ENCODE peak calls at places on chromosomes 6 and 20, in seven cellular contexts. B is H54, V is erythroblast, F is IMR-90, C is NB4, Q is spleen, J is stomach. L is an unnamed sample.

GRCh38 chr20:32484221-32485125 is 100.7 kb downstream of the NOL4L start:
- DNase-seq in B (no peak), V (no peak), F (no peak), C (peak), Q (peak), J (peak), L (peak)

GRCh38 chr20:10982692-10983091 is 308.9 kb upstream of the JAG1 start:
- DNase-seq in B (peak), V (no peak), F (peak), C (no peak), Q (no peak), J (no peak), L (no peak)

GRCh38 chr20:47691632-47692031 is 93.6 kb downstream of the SULF2 start:
- DNase-seq in B (no peak), V (no peak), F (peak), C (peak), Q (no peak), J (no peak), L (no peak)

GRCh38 chr6:84107495-84107894 is 73.9 kb downstream of the MRAP2 start:
- DNase-seq in B (no peak), V (no peak), F (no peak), C (no peak), Q (no peak), J (no peak), L (no peak)

GRCh38 chr6:30876039-30876730 is 8.1 kb upstream of the DDR1 start:
- DNase-seq in B (no peak), V (no peak), F (peak), C (no peak), Q (no peak), J (no peak), L (peak)

GRCh38 chr20:1838479-1839279 is 56.5 kb upstream of the SIRPA start:
- DNase-seq in B (no peak), V (no peak), F (no peak), C (no peak), Q (no peak), J (no peak), L (no peak)

GRCh38 chr20:54140927-54141566 is 32.7 kb downstream of the CYP24A1 start:
- DNase-seq in B (peak), V (no peak), F (peak), C (no peak), Q (no peak), J (no peak), L (no peak)

GRCh38 chr20:62239278-62239879 is 1.1 kb downstream of the OSBPL2 start:
- DNase-seq in B (no peak), V (peak), F (no peak), C (no peak), Q (peak), J (no peak), L (no peak)

GRCh38 chr6:53089948-53090347 is 24.7 kb downstream of the FBXO9 start:
- DNase-seq in B (no peak), V (no peak), F (no peak), C (no peak), Q (no peak), J (no peak), L (no peak)

GRCh38 chr6:131682427-131682826 is 18.8 kb downstream of the OR2A4 start:
- DNase-seq in B (no peak), V (no peak), F (peak), C (no peak), Q (no peak), J (no peak), L (no peak)

GRCh38 chr20:15195378-15195777 is 858.0 kb upstream of the FLRT3 start:
- DNase-seq in B (no peak), V (no peak), F (no peak), C (no peak), Q (no peak), J (no peak), L (no peak)

GRCh38 chr6:18269253-18269652 is 4.9 kb upstream of the DEK start:
- DNase-seq in B (peak), V (no peak), F (peak), C (peak), Q (no peak), J (no peak), L (no peak)

GRCh38 chr20:13098720-13099355 is 90.1 kb downstream of the SPTLC3 start:
- DNase-seq in B (no peak), V (no peak), F (no peak), C (no peak), Q (no peak), J (no peak), L (no peak)

GRCh38 chr20:4545526-4545925 is 176.2 kb upstream of the PRND start:
- DNase-seq in B (no peak), V (no peak), F (peak), C (no peak), Q (no peak), J (no peak), L (no peak)

GRCh38 chr6:1952726-1953360 is 292.6 kb downstream of the GMDS start:
- DNase-seq in B (peak), V (no peak), F (peak), C (no peak), Q (no peak), J (no peak), L (no peak)

GRCh38 chr20:62044671-62045070 is 21.0 kb downstream of the TAF4 start:
- DNase-seq in B (no peak), V (no peak), F (no peak), C (no peak), Q (peak), J (no peak), L (no peak)

DNA sequence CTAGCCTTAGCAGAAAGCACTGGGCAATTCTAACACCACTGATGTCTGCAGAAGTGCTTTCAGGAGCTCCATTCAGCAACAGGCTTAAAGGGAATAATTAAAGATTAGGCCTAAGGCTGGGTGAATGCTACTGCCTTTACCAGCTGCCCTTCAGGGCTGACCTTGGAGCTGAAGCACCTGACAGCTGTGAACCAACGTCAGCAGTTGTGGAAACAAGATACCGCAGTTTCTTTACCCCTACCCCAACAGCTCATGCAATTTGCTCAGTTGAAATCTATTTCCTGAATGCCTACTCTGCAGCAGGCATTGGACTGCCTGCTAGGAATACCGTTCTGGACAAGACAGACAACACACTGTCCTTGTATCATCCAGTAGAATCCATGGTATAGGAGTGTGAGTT is 51.5 kb upstream of the ADTRP start:
- DNase-seq in B (no peak), V (no peak), F (no peak), C (no peak), Q (no peak), J (no peak), L (no peak)
- TF ChIP-seq POLR2A in B (no peak), V (no peak), F (no peak), C (no peak), Q (no peak), J (no peak), L (no peak)

GRCh38 chr20:63775096-63775978 is 35.8 kb downstream of the SLC2A4RG start:
- DNase-seq in B (no peak), V (peak), F (peak), C (no peak), Q (no peak), J (no peak), L (peak)
- TF ChIP-seq POLR2A in B (no peak), V (no peak), F (no peak), C (no peak), Q (no peak), J (no peak), L (no peak)

GRCh38 chr20:63542696-63543095 is 4.9 kb downstream of the SRMS start:
- DNase-seq in B (no peak), V (no peak), F (no peak), C (no peak), Q (peak), J (no peak), L (no peak)
- TF ChIP-seq POLR2A in B (no peak), V (no peak), F (no peak), C (no peak), Q (no peak), J (no peak), L (no peak)

GRCh38 chr6:34391023-34391485 is 1.4 kb downstream of the NUDT3 start:
- DNase-seq in B (no peak), V (peak), F (peak), C (peak), Q (peak), J (no peak), L (peak)
- TF ChIP-seq POLR2A in B (no peak), V (no peak), F (no peak), C (no peak), Q (no peak), J (no peak), L (no peak)

GRCh38 chr6:14128017-14128416 is 10.4 kb downstream of the CD83 start:
- DNase-seq in B (no peak), V (no peak), F (no peak), C (no peak), Q (no peak), J (no peak), L (no peak)

GRCh38 chr6:14129572-14129971 is 12.0 kb downstream of the CD83 start:
- DNase-seq in B (peak), V (peak), F (peak), C (peak), Q (peak), J (peak), L (peak)

GRCh38 chr6:14131579-14131978 is 14.0 kb downstream of the CD83 start:
- DNase-seq in B (no peak), V (no peak), F (no peak), C (no peak), Q (no peak), J (no peak), L (no peak)

GRCh38 chr6:14132244-14133220 is 15.0 kb downstream of the CD83 start:
- DNase-seq in B (no peak), V (no peak), F (no peak), C (no peak), Q (no peak), J (no peak), L (no peak)

GRCh38 chr6:14130431-14131075 is 13.0 kb downstream of the CD83 start:
- DNase-seq in B (no peak), V (no peak), F (peak), C (no peak), Q (no peak), J (no peak), L (no peak)
- TF ChIP-seq POLR2A in B (no peak), V (no peak), F (no peak), C (no peak), Q (no peak), J (no peak), L (no peak)

L was measured in thyroid gland.